ENCODE peak calls at places on chromosomes 13 and 19, in eight cellular contexts. L is dorsolateral prefrontal cortex, F is progenitor cell of endocrine pancreas, I is keratinocyte, H is bronchial epithelial cell, E is uterus, Z is AG04450, Y is sigmoid colon. S is an unnamed sample.

GRCh38 chr13:112056739-112057433 is 10.1 kb upstream of the SOX1 start:
- DNase-seq in I (no peak), Z (no peak), Y (no peak), H (no peak), F (no peak), L (no peak), E (no peak), S (no peak)

GRCh38 chr13:40331802-40332201 is 334.6 kb downstream of the FOXO1 start:
- DNase-seq in Z (no peak), E (no peak), I (no peak), H (no peak), F (no peak), Y (no peak), L (no peak), S (no peak)

GRCh38 chr13:69970521-69970920 is 137.1 kb upstream of the ATXN8OS start:
- DNase-seq in I (no peak), F (no peak), H (peak), Z (no peak), L (no peak), E (no peak), Y (no peak), S (no peak)

GRCh38 chr13:97116754-97117153 is 105.4 kb upstream of the MBNL2 start:
- DNase-seq in I (no peak), L (no peak), Z (no peak), F (no peak), Y (peak), E (no peak), H (peak), S (no peak)

GRCh38 chr19:44892932-44893331 is 1.9 kb downstream of the TOMM40 start:
- DNase-seq in Y (no peak), F (no peak), E (no peak), Z (no peak), L (no peak), I (no peak), H (no peak), S (no peak)

GRCh38 chr13:110869805-110870706 is 44.8 kb downstream of the ANKRD10 start:
- DNase-seq in H (peak), F (no peak), L (peak), Z (peak), Y (peak), E (peak), I (peak), S (peak)

GRCh38 chr19:29277107-29277506 is 64.2 kb upstream of the UQCRFS1 start:
- DNase-seq in H (no peak), F (no peak), Y (peak), L (no peak), Z (no peak), I (no peak), E (no peak), S (no peak)

GRCh38 chr13:27920677-27921420 is 1.0 kb downstream of the PDX1 start:
- DNase-seq in F (no peak), E (no peak), Y (no peak), L (no peak), Z (no peak), I (no peak), H (no peak), S (peak)

GRCh38 chr19:16920816-16921529 is 32.2 kb downstream of the F2RL3 start:
- DNase-seq in Y (no peak), Z (peak), H (peak), E (no peak), L (no peak), F (no peak), I (peak), S (no peak)

GRCh38 chr19:33376423-33376822 is 2.9 kb downstream of the CEBPG start:
- DNase-seq in I (peak), E (peak), F (no peak), H (peak), L (no peak), Y (peak), Z (no peak), S (no peak)

GRCh38 chr13:78478183-78478582 is 125.2 kb downstream of the POU4F1 start:
- DNase-seq in Y (no peak), I (no peak), Z (no peak), H (no peak), E (no peak), L (no peak), F (no peak), S (no peak)

GRCh38 chr13:62837895-62838294 is 1422.2 kb upstream of the PCDH20 start:
- DNase-seq in F (no peak), L (no peak), H (peak), Y (no peak), Z (peak), E (no peak), I (no peak), S (no peak)

GRCh38 chr13:51262501-51263211 is 40.5 kb downstream of the FAM124A start:
- DNase-seq in Z (no peak), L (no peak), H (no peak), E (no peak), Y (peak), F (no peak), I (no peak), S (no peak)

GRCh38 chr19:33767898-33768413 is 28.7 kb upstream of the KCTD15 start:
- DNase-seq in H (no peak), I (no peak), L (no peak), F (peak), Z (no peak), Y (no peak), E (no peak), S (peak)

GRCh38 chr19:3295581-3295980 is 70.8 kb upstream of the NFIC start:
- DNase-seq in H (no peak), E (no peak), L (no peak), Y (no peak), F (no peak), I (no peak), Z (no peak), S (no peak)

GRCh38 chr13:48068036-48068435 is 26.9 kb downstream of the MED4 start:
- DNase-seq in I (no peak), E (no peak), H (no peak), F (no peak), Y (no peak), L (no peak), Z (no peak), S (no peak)

GRCh38 chr19:43769256-43769655 is 11.5 kb downstream of the KCNN4 start:
- DNase-seq in I (no peak), L (no peak), H (no peak), F (no peak), Z (no peak), Y (no peak), E (no peak), S (no peak)

GRCh38 chr19:43766755-43767043 is 11.9 kb upstream of the SMG9 start:
- DNase-seq in F (no peak), E (no peak), I (no peak), Z (no peak), H (no peak), Y (no peak), L (no peak), S (no peak)

GRCh38 chr19:43767818-43768217 is 13.0 kb downstream of the KCNN4 start:
- DNase-seq in L (no peak), H (no peak), E (no peak), Z (no peak), Y (no peak), F (no peak), I (no peak), S (no peak)

GRCh38 chr19:43768273-43769050 is 12.3 kb downstream of the KCNN4 start:
- DNase-seq in H (no peak), Y (peak), E (no peak), I (no peak), F (no peak), L (no peak), Z (no peak), S (no peak)

DNA sequence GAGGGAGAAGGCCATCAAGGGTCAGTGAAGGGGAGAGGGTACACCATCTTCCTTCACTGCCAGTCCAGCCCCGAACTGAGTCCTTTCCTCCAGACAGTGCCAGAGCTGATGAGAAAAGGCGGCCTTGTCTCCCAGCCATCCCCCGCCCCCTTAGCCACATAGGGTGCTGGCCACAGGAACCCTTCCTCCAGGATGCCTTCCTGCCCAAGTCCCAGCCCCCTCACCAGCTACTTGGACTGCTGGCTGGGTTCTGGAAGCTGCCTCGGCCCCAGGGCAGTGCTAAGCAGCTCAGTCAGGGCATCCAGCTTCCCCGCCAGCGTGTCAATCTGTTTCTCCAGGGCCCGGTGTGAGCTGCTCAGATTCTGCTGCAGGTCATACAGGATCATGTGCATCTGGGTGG is 12.6 kb upstream of the SMG9 start:
- DNase-seq in Y (no peak), Z (no peak), L (no peak), E (no peak), F (no peak), H (no peak), I (no peak), S (no peak)
- TF ChIP-seq CTCF in Y (no peak), Z (no peak), L (no peak), E (no peak), F (no peak), H (no peak), I (no peak), S (no peak)

GRCh38 chr19:35455616-35456201 is 7.7 kb downstream of the FFAR2 start:
- DNase-seq in F (no peak), I (no peak), H (no peak), Y (no peak), E (no peak), L (no peak), Z (no peak), S (no peak)
- TF ChIP-seq CTCF in F (no peak), I (no peak), H (no peak), Y (no peak), E (no peak), L (no peak), Z (no peak), S (no peak)

GRCh38 chr19:42089772-42090171 is 13.8 kb downstream of the ZNF574 start:
- DNase-seq in F (no peak), L (no peak), Y (no peak), H (no peak), Z (no peak), E (no peak), I (no peak), S (no peak)

GRCh38 chr19:42093505-42093904 is 17.5 kb downstream of the ZNF574 start:
- DNase-seq in F (no peak), H (no peak), Z (no peak), I (no peak), Y (no peak), L (no peak), E (no peak), S (no peak)

GRCh38 chr19:42090687-42091086 is 14.7 kb downstream of the ZNF574 start:
- DNase-seq in Z (no peak), Y (no peak), F (no peak), H (no peak), L (no peak), I (no peak), E (no peak), S (no peak)

GRCh38 chr19:42091300-42092266 is 15.6 kb downstream of the ZNF574 start:
- DNase-seq in I (no peak), H (peak), E (no peak), Y (no peak), Z (no peak), F (no peak), L (no peak), S (no peak)

GRCh38 chr19:42092350-42092749 is 16.4 kb downstream of the ZNF574 start:
- DNase-seq in F (no peak), H (no peak), E (no peak), L (no peak), Z (no peak), Y (no peak), I (no peak), S (no peak)
- TF ChIP-seq CTCF in F (peak), H (peak), E (peak), L (no peak), Z (peak), Y (peak), I (peak), S (no peak)

DNA sequence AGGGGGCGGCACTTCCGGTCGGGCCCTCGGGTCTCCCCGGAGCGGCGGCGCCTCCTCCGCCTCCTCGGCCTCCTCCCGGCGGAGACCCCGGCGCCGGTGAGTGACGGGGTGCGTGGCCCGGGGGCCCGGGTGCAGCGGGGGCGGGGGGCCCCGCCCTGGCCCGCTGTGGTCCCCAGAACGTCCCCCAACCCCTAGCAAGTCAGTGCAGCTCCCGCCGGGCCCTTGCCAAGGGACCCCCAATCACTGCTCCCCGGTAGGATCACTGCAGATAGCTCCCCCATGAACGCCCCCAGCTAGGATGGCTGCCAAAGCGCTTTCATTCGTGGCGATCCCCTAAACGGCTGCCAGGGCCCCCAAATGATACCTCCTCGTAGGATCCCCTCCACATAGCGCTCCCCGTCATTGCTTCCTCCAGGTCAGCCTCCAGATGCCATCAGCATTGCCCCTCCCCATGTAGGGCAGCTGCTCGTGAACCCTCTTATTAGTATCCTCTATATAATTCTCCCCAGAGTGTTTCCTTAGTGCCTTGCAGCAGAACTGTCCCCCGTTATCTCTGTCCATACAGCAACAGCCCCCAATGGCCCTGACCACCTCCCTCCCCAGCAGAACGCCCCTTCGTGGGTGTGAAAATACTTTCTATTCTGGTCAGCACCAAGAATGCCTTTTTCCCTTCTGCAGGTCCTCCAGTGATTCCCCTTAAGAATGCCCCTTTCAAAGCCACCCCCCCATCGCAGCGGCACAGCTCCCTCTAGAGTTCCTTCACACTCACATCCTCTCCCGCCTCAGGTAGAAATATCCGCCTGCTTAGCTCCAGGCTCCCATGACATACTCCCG is at the start of gene ZNF865:
- DNase-seq in H (peak), I (no peak), Z (peak), Y (peak), E (peak), L (peak), F (no peak), S (peak)
- TF ChIP-seq CTCF in H (peak), I (peak), Z (peak), Y (peak), E (peak), L (peak), F (peak), S (no peak)

GRCh38 chr19:6516659-6517291 is 14.1 kb upstream of the TNFSF9 start:
- DNase-seq in F (peak), L (peak), Z (peak), E (peak), Y (peak), I (no peak), H (peak), S (peak)
- TF ChIP-seq CTCF in F (peak), L (peak), Z (peak), E (peak), Y (peak), I (peak), H (peak), S (peak)

GRCh38 chr13:98546402-98546801 is 30.5 kb downstream of the STK24 start:
- DNase-seq in Z (no peak), E (no peak), Y (no peak), L (no peak), H (no peak), F (no peak), I (no peak), S (no peak)
- TF ChIP-seq CTCF in Z (no peak), E (no peak), Y (no peak), L (no peak), H (no peak), F (no peak), I (no peak), S (no peak)

DNA sequence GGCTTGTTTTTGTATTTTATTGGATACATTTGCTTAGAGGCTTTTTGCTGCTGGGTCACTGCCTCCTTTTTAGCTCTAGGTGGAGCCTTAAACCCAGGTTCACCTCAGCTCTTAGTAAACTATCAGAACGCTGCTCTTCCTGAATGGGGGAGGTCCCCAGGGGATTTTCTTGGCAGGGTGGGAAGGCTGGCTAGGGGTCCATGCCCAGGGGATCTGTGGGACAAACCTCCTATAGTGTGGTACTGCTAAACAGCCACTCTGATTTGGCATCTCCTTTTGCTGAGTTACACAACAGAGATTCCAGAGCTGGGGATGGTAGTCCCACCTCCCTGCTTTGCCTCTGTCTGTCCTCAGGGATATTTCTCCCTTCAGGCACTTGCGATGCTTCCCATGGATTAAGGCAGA is 204.9 kb downstream of the ZIC5 start:
- DNase-seq in F (no peak), Y (no peak), L (no peak), Z (no peak), E (no peak), H (peak), I (no peak), S (no peak)
- TF ChIP-seq CTCF in F (peak), Y (no peak), L (no peak), Z (no peak), E (no peak), H (peak), I (peak), S (no peak)

S was measured in mesothelial cell of epicardium.